ENCODE peak calls at places on chromosome 12, in eight cellular contexts. X, A, C, L, G, T, D and Y are unnamed samples.

GRCh38 chr12:71129364-71129763 is 28.4 kb downstream of the TSPAN8 start:
- DNase-seq in X (no peak), A (no peak), C (no peak), L (no peak), G (no peak), T (no peak), D (no peak), Y (no peak)

GRCh38 chr12:31235868-31236395 is 90.0 kb downstream of the SINHCAF start:
- DNase-seq in X (no peak), A (no peak), C (no peak), L (no peak), G (no peak), T (no peak), D (no peak), Y (no peak)

GRCh38 chr12:60930146-60930545 is 1330.1 kb upstream of the USP15 start:
- DNase-seq in X (no peak), A (no peak), C (no peak), L (no peak), G (no peak), T (no peak), D (no peak), Y (no peak)

GRCh38 chr12:24838531-24838950 is 110.4 kb downstream of the BCAT1 start:
- DNase-seq in X (peak), A (peak), C (no peak), L (peak), G (peak), T (no peak), D (no peak), Y (peak)

GRCh38 chr12:27822076-27822712 is 42.2 kb upstream of the MANSC4 start:
- DNase-seq in X (peak), A (peak), C (no peak), L (peak), G (peak), T (peak), D (peak), Y (no peak)

GRCh38 chr12:63792333-63792732 is 12.6 kb downstream of the RXYLT1 start:
- DNase-seq in X (no peak), A (no peak), C (no peak), L (no peak), G (no peak), T (no peak), D (no peak), Y (no peak)

GRCh38 chr12:89080797-89081470 is 271.4 kb downstream of the DUSP6 start:
- DNase-seq in X (peak), A (no peak), C (no peak), L (no peak), G (peak), T (no peak), D (no peak), Y (no peak)

GRCh38 chr12:575948-576612 is 87.2 kb downstream of the NINJ2 start:
- DNase-seq in X (peak), A (peak), C (peak), L (no peak), G (peak), T (peak), D (peak), Y (no peak)

GRCh38 chr12:48818831-48819590 is 715 bp downstream of the CACNB3 start:
- DNase-seq in X (peak), A (peak), C (peak), L (no peak), G (peak), T (no peak), D (peak), Y (no peak)

GRCh38 chr12:78787576-78787975 is 77.0 kb upstream of the SYT1 start:
- DNase-seq in X (peak), A (no peak), C (no peak), L (no peak), G (peak), T (no peak), D (no peak), Y (no peak)

GRCh38 chr12:108568653-108569154 is 6.3 kb downstream of the ISCU start:
- DNase-seq in X (no peak), A (no peak), C (no peak), L (no peak), G (no peak), T (no peak), D (peak), Y (no peak)

GRCh38 chr12:25071366-25071765 is 122.5 kb upstream of the BCAT1 start:
- DNase-seq in X (no peak), A (no peak), C (no peak), L (no peak), G (no peak), T (no peak), D (no peak), Y (no peak)

DNA sequence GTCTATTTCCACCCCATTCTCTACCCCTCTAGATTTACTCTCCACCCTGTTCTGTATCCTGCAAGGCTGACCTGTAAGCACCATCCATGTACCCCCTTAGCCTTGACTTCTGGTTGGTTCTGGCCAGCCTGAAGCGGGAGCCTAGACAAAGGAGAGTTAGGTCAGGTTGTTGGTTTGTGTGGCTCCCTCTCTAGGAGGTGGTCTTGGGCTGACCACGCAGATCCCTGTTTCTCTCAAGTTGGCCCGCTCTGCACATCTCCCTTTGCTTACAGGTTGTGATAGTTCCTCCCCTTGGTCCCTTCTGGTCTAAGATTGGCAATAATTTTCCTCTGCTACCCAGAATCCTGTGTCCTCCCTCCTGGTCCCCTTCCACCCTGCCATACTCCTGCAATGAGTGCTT is 38.3 kb upstream of the RBM19 start:
- DNase-seq in X (no peak), A (no peak), C (no peak), L (no peak), G (no peak), T (no peak), D (no peak), Y (no peak)
- H3K4me3 ChIP-seq in X (no peak), A (no peak), C (no peak), L (no peak), G (no peak), T (no peak), D (no peak), Y (no peak)

GRCh38 chr12:20931894-20932293 is 121.4 kb downstream of the SLCO1B3 start:
- DNase-seq in X (no peak), A (no peak), C (peak), L (no peak), G (no peak), T (no peak), D (no peak), Y (no peak)
- H3K4me3 ChIP-seq in X (no peak), A (no peak), C (no peak), L (no peak), G (no peak), T (no peak), D (no peak), Y (no peak)

GRCh38 chr12:105106621-105107020 is 910 bp upstream of the WASHC4 start:
- DNase-seq in X (no peak), A (no peak), C (no peak), L (no peak), G (no peak), T (no peak), D (no peak), Y (no peak)

GRCh38 chr12:105110851-105111250 is 3.3 kb downstream of the WASHC4 start:
- DNase-seq in X (no peak), A (no peak), C (no peak), L (no peak), G (peak), T (no peak), D (no peak), Y (no peak)

GRCh38 chr12:105107497-105108371 is at the start of gene WASHC4:
- DNase-seq in X (peak), A (peak), C (peak), L (peak), G (peak), T (peak), D (peak), Y (no peak)

GRCh38 chr12:105107176-105107496 is 395 bp upstream of the WASHC4 start:
- DNase-seq in X (peak), A (peak), C (peak), L (peak), G (peak), T (peak), D (no peak), Y (no peak)

GRCh38 chr12:105109465-105110212 is 2.1 kb downstream of the WASHC4 start:
- DNase-seq in X (peak), A (peak), C (peak), L (peak), G (peak), T (peak), D (no peak), Y (no peak)
- H3K4me3 ChIP-seq in X (peak), A (peak), C (peak), L (peak), G (peak), T (peak), D (no peak), Y (peak)

DNA sequence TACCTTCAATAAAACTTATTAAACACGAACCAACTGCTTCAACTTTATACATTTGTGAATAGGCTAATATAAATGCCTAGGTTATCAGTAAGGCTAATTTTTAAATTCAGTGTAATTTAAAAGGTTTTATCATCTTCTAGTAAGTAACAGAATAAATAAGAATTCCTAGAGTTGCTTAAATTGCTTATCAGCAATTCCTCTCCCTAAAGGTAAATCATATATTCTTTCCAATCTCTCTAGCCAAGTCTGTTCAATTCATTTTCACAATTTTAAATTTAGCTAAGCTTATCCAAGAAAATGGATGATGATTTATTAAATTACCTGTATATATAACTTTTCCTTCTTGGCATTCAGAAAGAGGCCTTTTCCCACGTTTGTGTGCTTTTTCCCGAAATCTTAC is 4.6 kb downstream of the PUS7L start:
- DNase-seq in X (no peak), A (no peak), C (no peak), L (no peak), G (no peak), T (no peak), D (no peak), Y (no peak)
- H3K4me3 ChIP-seq in X (no peak), A (no peak), C (no peak), L (no peak), G (no peak), T (no peak), D (no peak), Y (no peak)

DNA sequence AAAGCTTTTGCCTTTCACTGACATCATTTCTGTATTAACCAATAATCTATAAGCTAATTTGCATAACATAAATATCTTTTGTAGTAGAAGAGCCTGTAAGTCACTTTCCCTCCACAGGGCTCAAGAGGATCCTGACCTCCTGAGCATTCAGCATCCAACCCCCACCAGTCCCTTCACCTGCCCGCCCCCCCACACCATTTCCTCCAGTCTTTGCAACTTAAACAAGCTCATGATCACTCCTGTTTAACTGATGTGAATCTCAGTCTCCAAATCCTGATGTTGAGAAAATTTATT is 12.0 kb upstream of the CRY1 start:
- DNase-seq in X (no peak), A (no peak), C (peak), L (no peak), G (no peak), T (no peak), D (no peak), Y (no peak)
- H3K4me3 ChIP-seq in X (no peak), A (no peak), C (no peak), L (no peak), G (no peak), T (no peak), D (no peak), Y (no peak)

DNA sequence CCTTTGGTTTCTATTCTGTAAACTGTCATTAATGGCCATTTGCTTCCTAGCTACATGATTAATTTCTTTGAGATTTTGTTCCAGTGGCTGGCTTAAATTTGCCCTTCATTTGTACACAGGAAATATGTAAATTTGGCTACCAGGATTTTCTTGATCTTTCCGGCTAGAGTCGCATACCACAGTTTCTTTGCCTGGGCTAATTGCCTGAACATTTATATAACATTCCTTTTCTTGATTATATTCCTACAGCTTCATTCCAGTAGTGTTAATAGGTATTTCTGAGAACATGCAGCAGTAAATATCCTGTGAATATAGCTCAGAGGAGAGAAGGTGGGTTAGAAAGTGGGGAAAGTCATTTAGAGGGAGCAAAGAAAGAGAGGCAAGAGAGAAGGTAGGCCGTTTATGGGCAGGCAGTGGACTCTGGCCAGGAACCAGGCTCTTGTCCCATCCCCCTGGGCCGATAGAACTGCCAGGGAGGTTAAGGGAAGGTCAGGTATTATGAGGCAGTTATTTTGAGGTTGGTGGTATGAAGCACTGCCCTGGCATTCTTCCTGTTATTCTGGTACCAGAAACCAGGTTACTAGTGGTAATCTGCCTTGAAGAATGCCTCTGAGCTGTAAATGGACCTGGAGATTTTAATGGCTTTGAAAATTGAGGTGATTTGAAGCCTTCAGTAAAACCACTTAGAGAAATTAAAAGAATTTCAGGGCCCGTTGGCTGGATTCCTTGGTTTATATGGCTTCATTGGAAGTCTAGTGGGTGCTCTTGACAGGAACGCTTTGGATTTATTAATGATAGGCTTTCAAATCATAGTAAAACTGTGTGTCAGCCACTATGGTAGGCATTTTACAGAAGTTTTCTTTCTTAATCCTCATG is 4.4 kb downstream of the RNF10 start:
- DNase-seq in X (peak), A (peak), C (no peak), L (peak), G (peak), T (peak), D (no peak), Y (no peak)
- H3K4me3 ChIP-seq in X (peak), A (peak), C (peak), L (peak), G (peak), T (no peak), D (peak), Y (no peak)

DNA sequence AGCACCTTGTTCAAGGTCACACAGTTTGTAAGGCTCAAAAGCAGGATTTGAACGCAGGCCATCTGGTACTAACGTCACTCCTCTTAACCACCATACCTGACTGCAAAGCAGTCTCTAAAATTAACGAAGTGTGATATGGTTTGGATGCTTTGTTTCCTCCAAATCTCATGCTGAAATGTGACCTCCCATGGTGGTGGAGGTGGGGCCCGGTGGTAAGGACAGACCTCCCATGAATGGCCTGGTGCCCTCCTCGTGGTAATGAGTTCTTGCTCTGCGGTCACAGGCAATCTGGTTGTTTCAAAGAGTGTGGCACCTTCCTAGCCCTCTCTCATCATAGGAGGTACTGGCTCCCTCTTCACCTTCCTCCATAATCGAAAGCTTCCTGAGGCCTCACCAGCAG is 102.2 kb upstream of the BCL2L14 start:
- DNase-seq in X (no peak), A (no peak), C (no peak), L (no peak), G (no peak), T (no peak), D (no peak), Y (no peak)
- H3K4me3 ChIP-seq in X (no peak), A (no peak), C (no peak), L (no peak), G (no peak), T (no peak), D (no peak), Y (no peak)

GRCh38 chr12:91377456-91377855 is 194.8 kb upstream of the DCN start:
- DNase-seq in X (no peak), A (no peak), C (no peak), L (no peak), G (peak), T (no peak), D (no peak), Y (no peak)
- H3K4me3 ChIP-seq in X (no peak), A (no peak), C (no peak), L (no peak), G (no peak), T (no peak), D (no peak), Y (no peak)

GRCh38 chr12:102950107-102950949 is 7.1 kb upstream of the ASCL1 start:
- DNase-seq in X (no peak), A (no peak), C (peak), L (no peak), G (peak), T (peak), D (no peak), Y (no peak)
- H3K4me3 ChIP-seq in X (no peak), A (no peak), C (peak), L (no peak), G (no peak), T (no peak), D (no peak), Y (no peak)